ENCODE peak calls at places on chromosomes 12 and 14, in four cellular contexts. Z is Peyer's patch, J is lung, M is stomach. I is an unnamed sample. For H3K4me1, the result is how much of the 10 kb centered on the place peaks cover.

GRCh38 chr12:124917135-124917840 is 2.8 kb upstream of the UBC start:
- DNase-seq in J (peak), M (peak), Z (peak), I (peak)

GRCh38 chr14:74574092-74574438 is 38.0 kb downstream of the LTBP2 start:
- DNase-seq in M (no peak), J (no peak), Z (peak), I (no peak)

GRCh38 chr12:480831-481230 is 21.1 kb downstream of the B4GALNT3 start:
- DNase-seq in J (no peak), M (no peak), Z (no peak), I (no peak)

GRCh38 chr14:73188501-73188903 is 48.8 kb upstream of the PAPLN start:
- DNase-seq in Z (no peak), M (no peak), J (no peak), I (no peak)

GRCh38 chr12:90987520-90987919 is 17.3 kb downstream of the EPYC start:
- DNase-seq in J (no peak), M (no peak), Z (no peak), I (no peak)

GRCh38 chr14:51996148-51996746 is 6.9 kb downstream of the RTRAF start:
- DNase-seq in J (no peak), M (no peak), Z (no peak), I (no peak)

GRCh38 chr14:101007765-101008164 is 104.2 kb upstream of the RTL1 start:
- DNase-seq in J (no peak), M (no peak), Z (no peak), I (no peak)

GRCh38 chr14:63563370-63564026 is 20.3 kb upstream of the PPP2R5E start:
- DNase-seq in Z (no peak), M (no peak), J (no peak), I (no peak)

GRCh38 chr12:58814036-58814435 is 106.3 kb downstream of the LRIG3 start:
- DNase-seq in Z (no peak), J (no peak), M (no peak), I (no peak)

GRCh38 chr12:71392521-71393145 is 47.0 kb upstream of the LGR5 start:
- DNase-seq in J (no peak), Z (no peak), M (no peak), I (no peak)

GRCh38 chr14:45838597-45838996 is 585.6 kb upstream of the MIS18BP1 start:
- DNase-seq in Z (no peak), M (no peak), J (no peak), I (no peak)

GRCh38 chr12:49253033-49253623 is 11.8 kb upstream of the TUBA1C start:
- DNase-seq in J (no peak), M (no peak), Z (no peak), I (no peak)

DNA sequence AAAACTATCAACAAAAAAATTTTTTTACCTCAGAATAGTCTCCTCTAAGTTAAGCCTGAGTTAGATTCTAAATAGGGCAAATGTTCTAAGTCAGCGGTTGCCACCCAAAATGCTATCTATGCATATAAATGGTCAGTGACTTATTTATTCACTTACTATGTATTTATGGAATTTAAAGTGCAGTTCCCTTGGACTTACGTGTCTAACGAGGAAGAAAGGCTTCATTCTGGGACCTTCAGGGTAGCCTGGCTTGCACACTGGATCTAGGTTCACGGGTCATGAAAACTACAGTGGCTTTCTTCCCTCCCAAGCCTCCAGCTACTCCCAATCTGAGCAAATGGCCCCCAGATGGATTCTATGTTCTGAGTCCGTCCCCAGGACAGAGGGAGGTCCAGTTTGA is 77.1 kb downstream of the ARF6 start:
- DNase-seq in Z (no peak), M (no peak), J (no peak), I (no peak)
- H3K4me1 ChIP-seq in Z (under half), M (under half), J (under half), I (under half)

GRCh38 chr12:46258129-46258528 is 10.7 kb downstream of the SLC38A1 start:
- DNase-seq in M (no peak), Z (no peak), J (no peak), I (no peak)
- H3K4me1 ChIP-seq in M (under half), Z (under half), J (under half), I (under half)

GRCh38 chr14:92527724-92528123 is 14.1 kb downstream of the RIN3 start:
- DNase-seq in Z (no peak), J (no peak), M (no peak), I (no peak)

GRCh38 chr14:92531151-92531873 is 17.7 kb downstream of the RIN3 start:
- DNase-seq in Z (no peak), M (no peak), J (no peak), I (no peak)

GRCh38 chr14:92529895-92530294 is 16.3 kb downstream of the RIN3 start:
- DNase-seq in Z (no peak), M (no peak), J (no peak), I (no peak)

GRCh38 chr14:92525318-92526095 is 11.9 kb downstream of the RIN3 start:
- DNase-seq in Z (no peak), M (no peak), J (no peak), I (no peak)

GRCh38 chr14:92528486-92529100 is 15.0 kb downstream of the RIN3 start:
- DNase-seq in M (no peak), J (no peak), Z (no peak), I (no peak)
- H3K4me1 ChIP-seq in M (under half), J (under half), Z (under half), I (under half)

DNA sequence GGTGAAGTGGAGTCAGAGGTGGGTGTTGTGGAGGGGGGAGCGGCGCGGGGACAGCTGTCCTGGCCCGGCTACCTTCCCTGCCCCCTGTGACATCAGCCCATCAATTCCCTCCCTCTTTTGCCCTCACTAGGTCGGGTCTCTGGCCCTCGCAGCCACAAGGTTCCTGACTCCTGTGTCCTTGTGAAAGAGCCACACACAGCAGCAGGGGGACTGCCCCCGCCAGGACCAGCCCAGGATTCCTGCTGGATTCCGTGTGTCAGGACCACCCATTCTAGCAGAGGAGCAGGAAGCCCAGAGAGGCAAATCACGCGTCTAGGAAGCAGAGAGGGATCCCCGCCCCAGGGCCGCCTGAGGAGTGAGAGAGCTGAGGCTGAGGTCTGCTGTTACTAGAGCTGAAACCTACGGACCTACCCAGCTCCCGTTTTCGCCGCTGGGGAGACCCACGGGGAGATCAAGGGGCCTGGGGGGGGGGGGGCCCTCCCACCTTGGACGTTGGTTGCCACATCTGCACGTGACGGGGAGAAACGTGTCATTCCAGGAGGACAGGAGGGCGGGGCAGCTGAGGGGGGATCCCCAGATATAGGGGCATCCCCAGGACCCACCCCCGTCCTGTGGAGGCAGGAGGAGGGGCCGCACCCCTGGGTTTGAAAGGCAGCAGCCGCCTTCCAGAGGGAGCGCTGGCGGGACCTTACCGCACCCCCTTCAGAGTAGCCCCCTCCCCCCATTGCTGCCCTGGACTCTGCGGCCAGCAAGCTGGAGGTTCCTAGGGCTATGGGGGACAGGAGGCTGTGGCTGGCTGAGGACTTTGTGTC is 12.5 kb upstream of the INF2 start:
- DNase-seq in Z (no peak), J (no peak), M (no peak), I (no peak)
- H3K4me1 ChIP-seq in Z (under half), J (under half), M (half or more), I (under half)

GRCh38 chr12:132568826-132569480 is 41.4 kb downstream of the LRCOL1 start:
- DNase-seq in J (no peak), M (no peak), Z (no peak), I (no peak)

GRCh38 chr12:132563911-132564310 is 46.5 kb downstream of the LRCOL1 start:
- DNase-seq in M (no peak), J (no peak), Z (no peak), I (no peak)

GRCh38 chr12:132568301-132568700 is 42.1 kb downstream of the LRCOL1 start:
- DNase-seq in J (no peak), Z (no peak), M (no peak), I (no peak)

GRCh38 chr12:132565365-132565764 is 45.0 kb downstream of the LRCOL1 start:
- DNase-seq in Z (no peak), M (no peak), J (no peak), I (no peak)

GRCh38 chr12:132566551-132567131 is 43.7 kb downstream of the LRCOL1 start:
- DNase-seq in M (no peak), J (no peak), Z (no peak), I (no peak)
- H3K4me1 ChIP-seq in M (under half), J (under half), Z (under half), I (under half)

DNA sequence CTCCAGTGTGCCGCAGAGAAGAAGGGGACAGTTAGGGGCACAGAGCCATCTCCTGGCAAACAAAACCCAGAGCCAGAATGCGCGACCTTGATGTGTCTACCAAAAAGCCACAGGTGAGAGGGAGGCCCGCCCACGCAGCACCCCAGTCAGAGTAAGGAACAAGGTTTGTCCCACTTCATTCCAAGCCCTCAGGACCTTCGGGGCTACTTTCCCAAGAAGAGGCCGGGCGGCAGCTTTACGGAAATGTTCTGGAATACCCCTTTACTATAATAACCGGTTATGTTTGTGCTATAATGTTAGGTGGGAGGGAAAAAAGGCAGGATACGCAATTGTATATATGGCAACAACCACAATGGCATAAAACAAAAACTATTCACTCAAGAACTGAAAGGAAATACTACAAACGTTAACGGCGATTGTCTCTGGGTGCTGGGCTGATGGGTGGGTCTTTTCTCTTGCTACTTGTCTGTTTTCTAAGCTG is 12.3 kb downstream of the CCDC88C start:
- DNase-seq in M (no peak), Z (no peak), J (no peak), I (no peak)
- H3K4me1 ChIP-seq in M (under half), Z (under half), J (under half), I (under half)

GRCh38 chr14:49220492-49220891 is 365.7 kb downstream of the RPS29 start:
- DNase-seq in J (no peak), Z (no peak), M (no peak), I (no peak)

GRCh38 chr14:49212721-49213120 is 373.5 kb downstream of the RPS29 start:
- DNase-seq in J (no peak), M (no peak), Z (no peak), I (no peak)

DNA sequence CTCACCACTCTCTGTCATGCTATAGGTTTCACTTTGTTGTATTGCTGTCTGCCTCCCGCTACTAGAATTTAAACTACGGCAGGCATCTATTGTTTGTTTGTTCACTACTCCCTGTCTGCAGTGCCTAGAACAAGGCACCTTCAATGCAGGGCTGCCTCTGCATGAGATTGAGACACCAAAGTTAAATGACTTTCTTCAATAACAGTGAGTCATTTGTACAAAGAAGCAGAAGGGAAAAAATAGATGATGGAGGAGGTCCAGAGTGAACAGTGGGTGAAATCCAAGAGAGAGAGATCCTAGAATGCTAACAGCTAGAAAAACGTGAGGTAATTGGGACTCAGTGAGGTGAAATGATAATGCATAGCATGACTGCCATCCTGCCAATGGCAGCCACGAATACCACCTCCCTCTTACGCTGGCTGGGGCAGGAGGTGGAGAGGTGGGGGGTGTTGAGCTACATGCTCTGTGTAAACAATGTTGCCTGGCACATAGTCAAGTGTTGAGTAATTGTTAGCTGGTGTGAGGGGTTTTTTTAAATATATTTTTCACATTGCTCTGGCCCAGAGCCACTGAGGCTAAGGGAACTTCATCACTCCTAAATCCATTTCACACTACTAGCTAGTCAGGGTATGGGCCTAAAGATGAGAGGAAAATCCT is 367.6 kb downstream of the RPS29 start:
- DNase-seq in M (no peak), J (no peak), Z (no peak), I (no peak)
- H3K4me1 ChIP-seq in M (under half), J (under half), Z (under half), I (under half)

GRCh38 chr12:120247183-120247582 is 18.3 kb downstream of the PXN start:
- DNase-seq in Z (no peak), J (no peak), M (peak), I (no peak)
- H3K4me1 ChIP-seq in Z (under half), J (under half), M (under half), I (under half)

DNA sequence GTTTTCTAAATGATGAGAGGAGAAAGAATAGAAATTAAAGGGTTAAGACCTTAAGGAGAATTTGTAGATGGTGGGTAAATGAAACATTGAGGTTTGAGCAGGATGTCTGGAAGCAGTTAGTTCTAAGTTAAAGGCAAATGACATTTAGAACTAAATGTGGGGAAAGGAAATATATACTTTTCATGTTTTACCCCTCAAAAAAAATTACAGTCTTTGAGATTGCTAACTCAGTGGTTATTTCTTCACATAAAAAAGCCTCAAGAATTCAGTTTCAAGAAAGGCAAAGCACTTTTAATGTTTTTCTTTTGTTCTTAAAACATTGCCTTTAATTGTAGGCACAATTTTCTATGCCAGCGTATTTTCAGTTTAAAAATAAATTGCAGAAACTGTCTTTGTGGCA is 114.0 kb downstream of the PLEKHA5 start:
- DNase-seq in Z (no peak), M (no peak), J (no peak), I (no peak)
- H3K4me1 ChIP-seq in Z (under half), M (under half), J (under half), I (under half)